ENCODE peak calls at places on chromosomes 6 and 20, in four cellular contexts. M is heart left ventricle; E is astrocyte of the cerebellum; P is naive thymus-derived CD4-positive, alpha-beta T cell. S is an unnamed sample.

GRCh38 chr6:87151786-87152527 is 3.4 kb upstream of the ZNF292 start:
- DNase-seq in M (peak; percentile 74), E (no peak), P (peak; percentile 72), S (peak; percentile 86)

GRCh38 chr20:39800548-39800947 is 838.4 kb downstream of the DHX35 start:
- DNase-seq in M (peak; percentile 46), E (peak; percentile 71), P (no peak), S (peak; percentile 15)

GRCh38 chr20:61926253-61926613 is 139.4 kb downstream of the TAF4 start:
- DNase-seq in M (no peak), E (no peak), P (no peak), S (no peak)

GRCh38 chr6:170276369-170277057 is 14.4 kb downstream of the DLL1 start:
- DNase-seq in M (peak; percentile 82), E (no peak), P (no peak), S (no peak)

GRCh38 chr6:116175344-116175743 is 49.4 kb upstream of the COL10A1 start:
- DNase-seq in M (no peak), E (no peak), P (no peak), S (no peak)

GRCh38 chr6:81772741-81773140 is 20.3 kb upstream of the TENT5A start:
- DNase-seq in M (no peak), E (no peak), P (no peak), S (peak; percentile 72)

GRCh38 chr6:134074151-134074712 is 21.8 kb upstream of the SLC2A12 start:
- DNase-seq in M (no peak), E (no peak), P (no peak), S (no peak)

GRCh38 chr20:24698706-24699206 is 229.3 kb downstream of the SYNDIG1 start:
- DNase-seq in M (no peak), E (no peak), P (no peak), S (no peak)

GRCh38 chr6:20540683-20541082 is 6.4 kb downstream of the CDKAL1 start:
- DNase-seq in M (no peak), E (no peak), P (no peak), S (no peak)

GRCh38 chr6:27494987-27495385 is 22.1 kb upstream of the ZNF184 start:
- DNase-seq in M (no peak), E (no peak), P (no peak), S (no peak)

GRCh38 chr6:121064345-121064744 is 269.9 kb downstream of the TBC1D32 start:
- DNase-seq in M (no peak), E (no peak), P (no peak), S (no peak)

GRCh38 chr20:36154696-36155628 is at the start of gene EPB41L1:
- DNase-seq in M (peak; percentile 35), E (no peak), P (no peak), S (no peak)

GRCh38 chr6:63066053-63066704 is 145.1 kb upstream of the FKBP1C start:
- DNase-seq in M (no peak), E (no peak), P (no peak), S (peak; percentile 54)

GRCh38 chr6:45376310-45377040 is 1.3 kb downstream of the SUPT3H start:
- DNase-seq in M (no peak), E (no peak), P (no peak), S (no peak)

GRCh38 chr6:26431258-26432162 is 8.8 kb upstream of the BTN3A3 start:
- DNase-seq in M (no peak), E (no peak), P (no peak), S (no peak)

GRCh38 chr20:49386848-49387605 is 95.4 kb downstream of the KCNB1 start:
- DNase-seq in M (no peak), E (no peak), P (no peak), S (no peak)

DNA sequence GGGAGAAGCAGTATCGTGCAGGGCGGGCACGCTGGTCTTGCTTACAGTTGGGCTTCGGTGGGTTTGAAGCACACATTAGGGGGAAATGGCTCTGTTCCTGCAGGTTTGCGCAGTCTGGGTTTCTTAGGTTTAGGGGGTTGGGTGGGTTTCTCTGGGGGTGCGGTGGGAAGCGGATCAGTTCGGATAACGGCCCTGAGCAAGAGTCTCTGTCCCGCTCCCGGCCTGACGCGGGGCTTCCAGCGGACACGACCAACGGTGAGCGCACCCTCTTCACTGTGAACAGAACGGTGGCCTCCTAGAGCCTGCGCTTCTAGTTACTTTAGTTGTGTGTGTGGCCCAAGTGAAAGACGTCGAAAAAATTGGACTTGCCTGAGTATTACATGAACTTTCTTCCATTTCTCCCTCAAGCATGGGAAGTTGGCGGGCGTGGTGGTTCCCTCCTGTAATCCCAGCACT is 635 bp upstream of the ELOVL2 start:
- DNase-seq in M (no peak), E (no peak), P (no peak), S (no peak)
- H3K4me3 ChIP-seq in M (peak overlapping the region; percentile 46), E (peak overlapping the region; percentile 44), P (no peak overlapping the region), S (no peak overlapping the region)

GRCh38 chr20:44990957-44991356 is 24.6 kb downstream of the STK4 start:
- DNase-seq in M (no peak), E (no peak), P (no peak), S (no peak)
- H3K4me3 ChIP-seq in M (peak overlapping the region; percentile 1), E (no peak overlapping the region), P (peak overlapping the region; percentile 42), S (peak overlapping the region; percentile 48)

DNA sequence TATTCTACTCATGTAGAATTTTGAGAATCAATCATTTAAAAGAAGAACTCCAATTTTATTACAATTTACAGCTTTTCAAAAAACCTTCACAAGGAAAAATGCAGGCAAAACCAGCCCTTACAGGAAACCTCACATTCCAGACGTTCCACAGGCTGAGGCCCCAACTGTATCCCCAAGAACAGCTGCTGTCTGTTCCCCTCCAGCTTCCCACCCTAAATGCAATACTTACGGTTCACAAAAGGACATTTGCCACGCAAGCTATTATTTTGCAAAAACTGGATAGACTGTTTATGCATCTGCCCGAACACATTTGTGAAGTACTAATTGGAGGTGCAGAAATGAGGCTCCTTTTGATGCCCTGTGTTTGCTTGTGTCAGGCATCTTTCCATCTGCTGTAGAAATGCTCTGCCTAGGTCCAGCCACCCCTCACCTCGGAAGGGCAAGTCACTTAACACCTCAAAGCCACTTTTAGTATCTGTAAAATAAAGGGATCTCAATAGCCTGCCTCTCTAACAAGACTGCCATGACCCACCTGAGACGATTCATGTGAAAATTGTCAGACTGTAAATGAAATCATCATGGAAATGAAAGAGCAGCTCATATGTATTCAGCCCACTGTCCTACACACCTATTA is 26.5 kb downstream of the PDE10A start:
- DNase-seq in M (no peak), E (no peak), P (no peak), S (no peak)
- H3K4me3 ChIP-seq in M (no peak overlapping the region), E (no peak overlapping the region), P (no peak overlapping the region), S (no peak overlapping the region)

GRCh38 chr20:17972121-17972520 is 3.3 kb downstream of the MGME1 start:
- DNase-seq in M (no peak), E (no peak), P (no peak), S (no peak)
- H3K4me3 ChIP-seq in M (peak overlapping the region; percentile 90), E (peak overlapping the region; percentile 90), P (no peak overlapping the region), S (peak overlapping the region; percentile 78)

DNA sequence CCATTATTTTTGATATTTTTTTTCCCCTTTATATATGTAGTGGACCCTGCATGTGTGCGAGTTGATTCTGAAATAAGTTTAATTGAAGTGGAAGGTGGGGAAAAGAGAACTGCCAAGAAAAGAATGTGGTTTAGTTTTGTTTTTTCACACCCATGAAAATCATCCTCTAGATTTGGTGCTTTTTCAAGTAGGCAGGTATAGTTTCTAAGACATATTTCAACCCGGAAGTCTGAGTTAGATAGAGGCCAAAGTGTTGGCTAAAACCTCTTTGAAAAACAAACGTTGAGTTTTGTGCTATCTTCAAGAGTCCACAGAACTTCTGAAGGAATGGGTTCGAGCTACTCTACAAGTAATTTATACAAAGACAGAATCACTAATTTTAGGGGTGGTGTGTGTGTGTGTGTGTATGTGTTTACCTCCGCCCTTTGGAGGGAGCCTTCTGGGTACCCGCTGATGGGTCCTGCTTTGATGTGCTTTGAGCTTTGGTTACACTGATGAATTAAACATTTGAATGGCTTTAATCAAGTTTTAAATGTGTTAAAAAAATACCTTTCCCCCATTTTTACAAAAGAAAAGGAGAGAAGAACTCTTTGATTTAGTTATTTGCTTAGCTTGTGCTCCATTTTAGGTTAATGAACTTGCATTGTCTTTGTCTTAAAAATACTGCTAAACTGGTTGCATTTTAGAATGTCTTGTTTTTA is 2.5 kb downstream of the RREB1 start:
- DNase-seq in M (no peak), E (no peak), P (no peak), S (peak; percentile 46)
- H3K4me3 ChIP-seq in M (peak overlapping the region; percentile 99), E (peak overlapping the region; percentile 98), P (peak overlapping the region; percentile 61), S (peak overlapping the region; percentile 99)

GRCh38 chr6:149942461-149942829 is 631 bp downstream of the ULBP2 start:
- DNase-seq in M (no peak), E (no peak), P (no peak), S (no peak)
- H3K4me3 ChIP-seq in M (peak overlapping the region; percentile 72), E (peak overlapping the region; percentile 60), P (peak overlapping the region; percentile 58), S (no peak overlapping the region)

GRCh38 chr20:43752561-43753301 is 25.9 kb upstream of the GTSF1L start:
- DNase-seq in M (peak; percentile 51), E (peak; percentile 91), P (no peak), S (peak; percentile 96)
- H3K4me3 ChIP-seq in M (no peak overlapping the region), E (no peak overlapping the region), P (no peak overlapping the region), S (no peak overlapping the region)